ENCODE peak calls at places on chromosomes 5 and 9, in four cellular contexts. One of them, this sample, is unnamed.

GRCh38 chr5:179129607-179130071 is 69.5 kb downstream of the ZNF354C start:
- DNase-seq in A549: no peak
- DNase-seq in H1: no peak
- DNase-seq in K562: no peak
- DNase-seq in this sample: no peak

GRCh38 chr5:74578356-74579044 is 62.0 kb downstream of the ENC1 start:
- DNase-seq in A549: no peak
- DNase-seq in H1: no peak
- DNase-seq in K562: no peak
- DNase-seq in this sample: no peak

GRCh38 chr5:29697786-29698414 is 1495.6 kb upstream of the CDH6 start:
- DNase-seq in A549: no peak
- DNase-seq in H1: no peak
- DNase-seq in K562: no peak
- DNase-seq in this sample: peak

GRCh38 chr5:43305948-43306563 is 7.2 kb downstream of the HMGCS1 start:
- DNase-seq in A549: peak
- DNase-seq in H1: no peak
- DNase-seq in K562: peak
- DNase-seq in this sample: peak

GRCh38 chr5:9774472-9775079 is 144.4 kb upstream of the TAS2R1 start:
- DNase-seq in A549: no peak
- DNase-seq in H1: no peak
- DNase-seq in K562: no peak
- DNase-seq in this sample: peak

GRCh38 chr9:5486988-5487387 is 23.3 kb upstream of the PDCD1LG2 start:
- DNase-seq in A549: no peak
- DNase-seq in H1: no peak
- DNase-seq in K562: no peak
- DNase-seq in this sample: no peak

GRCh38 chr9:105281926-105282325 is 37.5 kb downstream of the SLC44A1 start:
- DNase-seq in A549: no peak
- DNase-seq in H1: no peak
- DNase-seq in K562: no peak
- DNase-seq in this sample: no peak

GRCh38 chr5:143456952-143457547 is 53.6 kb upstream of the NR3C1 start:
- DNase-seq in A549: peak
- DNase-seq in H1: no peak
- DNase-seq in K562: no peak
- DNase-seq in this sample: no peak

GRCh38 chr5:4228708-4229107 is 633.1 kb downstream of the IRX1 start:
- DNase-seq in A549: no peak
- DNase-seq in H1: no peak
- DNase-seq in K562: no peak
- DNase-seq in this sample: no peak

GRCh38 chr5:158700231-158700996 is 399.3 kb downstream of the EBF1 start:
- DNase-seq in A549: no peak
- DNase-seq in H1: no peak
- DNase-seq in K562: no peak
- DNase-seq in this sample: no peak

GRCh38 chr5:175688352-175689146 is 30.7 kb downstream of the HRH2 start:
- DNase-seq in A549: no peak
- DNase-seq in H1: no peak
- DNase-seq in K562: no peak
- DNase-seq in this sample: no peak

GRCh38 chr9:8760000-8760767 is 960.6 kb upstream of the DMAC1 start:
- DNase-seq in A549: no peak
- DNase-seq in H1: no peak
- DNase-seq in K562: no peak
- DNase-seq in this sample: no peak

GRCh38 chr5:115262066-115262404 is 642 bp downstream of the PGGT1B start:
- DNase-seq in A549: peak
- DNase-seq in H1: no peak
- DNase-seq in K562: peak
- DNase-seq in this sample: peak

GRCh38 chr5:168578006-168578405 is 1.2 kb downstream of the PANK3 start:
- DNase-seq in A549: peak
- DNase-seq in H1: no peak
- DNase-seq in K562: no peak
- DNase-seq in this sample: no peak

GRCh38 chr5:118249386-118249785 is 739.0 kb downstream of the DTWD2 start:
- DNase-seq in A549: no peak
- DNase-seq in H1: no peak
- DNase-seq in K562: no peak
- DNase-seq in this sample: no peak

GRCh38 chr9:94078086-94078485 is 6.2 kb upstream of the PTPDC1 start:
- DNase-seq in A549: no peak
- DNase-seq in H1: no peak
- DNase-seq in K562: no peak
- DNase-seq in this sample: no peak

GRCh38 chr9:94081435-94081834 is 2.8 kb upstream of the PTPDC1 start:
- DNase-seq in A549: no peak
- DNase-seq in H1: no peak
- DNase-seq in K562: no peak
- DNase-seq in this sample: no peak

GRCh38 chr9:94076557-94076956 is 7.7 kb upstream of the PTPDC1 start:
- DNase-seq in A549: no peak
- DNase-seq in H1: no peak
- DNase-seq in K562: no peak
- DNase-seq in this sample: no peak

GRCh38 chr9:94081864-94082468 is 2.3 kb upstream of the PTPDC1 start:
- DNase-seq in A549: no peak
- DNase-seq in H1: no peak
- DNase-seq in K562: no peak
- DNase-seq in this sample: no peak

DNA sequence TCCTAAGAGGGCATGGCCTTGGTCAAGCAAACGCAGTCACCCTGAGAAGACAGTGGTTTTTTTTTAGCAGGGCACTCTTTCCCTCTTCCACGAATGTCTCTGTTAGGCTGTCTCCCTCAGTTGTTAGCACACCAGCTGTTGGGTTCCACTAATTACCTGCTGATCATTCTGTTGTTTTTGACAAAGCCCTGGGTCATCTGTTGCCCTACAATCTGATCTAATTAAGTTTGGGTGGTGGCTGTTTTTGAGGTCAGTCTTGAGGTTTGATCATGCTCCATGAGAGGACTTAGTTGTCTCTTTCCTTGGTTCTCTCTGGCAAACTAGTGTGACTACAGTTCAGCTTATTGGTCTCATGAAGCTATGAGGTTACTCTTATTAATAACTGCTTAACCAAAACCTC is 5.0 kb upstream of the PTPDC1 start:
- DNase-seq in A549: no peak
- DNase-seq in H1: no peak
- DNase-seq in K562: no peak
- DNase-seq in this sample: no peak
- TF ChIP-seq RNF2 in A549: no peak
- TF ChIP-seq RNF2 in H1: no peak
- TF ChIP-seq RNF2 in K562: no peak
- TF ChIP-seq RNF2 in this sample: no peak

DNA sequence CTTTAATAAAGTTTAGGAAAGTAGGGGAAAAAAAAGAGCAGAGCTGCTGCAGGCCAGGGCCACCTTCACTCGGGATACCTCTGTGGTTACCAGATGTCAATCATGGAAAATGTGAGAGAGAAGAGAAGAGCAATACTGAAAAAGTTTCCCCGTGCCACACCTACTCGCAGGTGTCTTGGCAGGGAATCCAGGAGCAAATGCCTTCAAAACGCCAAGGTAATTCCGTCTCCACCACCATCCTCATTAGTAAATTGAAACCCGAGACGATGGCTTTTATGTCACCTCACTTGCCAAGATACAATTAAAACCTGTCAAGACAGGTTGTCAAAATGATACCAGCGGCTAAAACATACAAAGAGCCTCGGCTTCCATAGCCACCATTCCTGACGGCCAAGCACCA is 49.7 kb downstream of the FAM81B start:
- DNase-seq in A549: no peak
- DNase-seq in H1: no peak
- DNase-seq in K562: no peak
- DNase-seq in this sample: no peak
- TF ChIP-seq RFX5 in A549: no peak
- TF ChIP-seq RFX5 in H1: no peak
- TF ChIP-seq RFX5 in K562: no peak
- TF ChIP-seq RFX5 in this sample: no peak

GRCh38 chr5:14142856-14143508 is at the start of gene TRIO:
- DNase-seq in A549: peak
- DNase-seq in H1: peak
- DNase-seq in K562: peak
- DNase-seq in this sample: peak
- TF ChIP-seq RNF2 in A549: no peak
- TF ChIP-seq RNF2 in H1: no peak
- TF ChIP-seq RNF2 in K562: no peak
- TF ChIP-seq RNF2 in this sample: no peak

DNA sequence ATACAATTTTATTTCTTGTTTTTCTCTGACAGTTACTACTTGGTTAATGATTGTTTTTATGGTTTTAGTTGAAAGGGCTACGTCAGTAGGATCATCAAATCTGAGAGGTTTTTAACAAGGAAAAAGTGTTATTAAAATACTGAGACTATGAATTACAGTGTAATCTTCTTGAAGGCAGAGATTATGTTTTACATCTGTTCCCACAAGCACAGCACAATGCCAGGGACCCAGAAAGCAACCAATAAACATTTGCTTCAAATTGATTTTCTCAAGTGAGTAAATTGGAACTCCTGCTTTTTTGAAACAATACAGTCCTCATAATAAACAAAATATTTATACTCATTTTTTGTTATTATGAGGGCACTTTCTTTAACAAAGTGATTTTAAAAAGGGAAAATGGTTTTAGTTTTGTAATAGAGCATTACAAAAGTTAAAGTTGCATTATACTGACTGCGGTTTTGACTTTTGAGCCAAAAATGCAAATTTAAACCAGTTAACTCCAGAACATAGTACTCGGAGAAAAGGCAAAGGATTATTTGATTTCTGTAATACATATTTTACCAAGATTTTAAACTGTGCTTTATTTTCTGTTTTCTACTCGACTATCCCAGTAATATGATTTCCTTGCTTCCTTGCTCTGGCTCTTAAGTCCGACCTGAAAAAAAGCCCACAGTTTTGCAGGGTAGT is 176.9 kb downstream of the GDNF start:
- DNase-seq in A549: no peak
- DNase-seq in H1: no peak
- DNase-seq in K562: no peak
- DNase-seq in this sample: no peak
- TF ChIP-seq RFX5 in A549: no peak
- TF ChIP-seq RFX5 in H1: no peak
- TF ChIP-seq RFX5 in K562: no peak
- TF ChIP-seq RFX5 in this sample: no peak

GRCh38 chr9:35273591-35273990 is 111.8 kb downstream of the UNC13B start:
- DNase-seq in A549: no peak
- DNase-seq in H1: no peak
- DNase-seq in K562: no peak
- DNase-seq in this sample: no peak
- TF ChIP-seq RNF2 in A549: no peak
- TF ChIP-seq RNF2 in H1: no peak
- TF ChIP-seq RNF2 in K562: no peak
- TF ChIP-seq RNF2 in this sample: no peak

DNA sequence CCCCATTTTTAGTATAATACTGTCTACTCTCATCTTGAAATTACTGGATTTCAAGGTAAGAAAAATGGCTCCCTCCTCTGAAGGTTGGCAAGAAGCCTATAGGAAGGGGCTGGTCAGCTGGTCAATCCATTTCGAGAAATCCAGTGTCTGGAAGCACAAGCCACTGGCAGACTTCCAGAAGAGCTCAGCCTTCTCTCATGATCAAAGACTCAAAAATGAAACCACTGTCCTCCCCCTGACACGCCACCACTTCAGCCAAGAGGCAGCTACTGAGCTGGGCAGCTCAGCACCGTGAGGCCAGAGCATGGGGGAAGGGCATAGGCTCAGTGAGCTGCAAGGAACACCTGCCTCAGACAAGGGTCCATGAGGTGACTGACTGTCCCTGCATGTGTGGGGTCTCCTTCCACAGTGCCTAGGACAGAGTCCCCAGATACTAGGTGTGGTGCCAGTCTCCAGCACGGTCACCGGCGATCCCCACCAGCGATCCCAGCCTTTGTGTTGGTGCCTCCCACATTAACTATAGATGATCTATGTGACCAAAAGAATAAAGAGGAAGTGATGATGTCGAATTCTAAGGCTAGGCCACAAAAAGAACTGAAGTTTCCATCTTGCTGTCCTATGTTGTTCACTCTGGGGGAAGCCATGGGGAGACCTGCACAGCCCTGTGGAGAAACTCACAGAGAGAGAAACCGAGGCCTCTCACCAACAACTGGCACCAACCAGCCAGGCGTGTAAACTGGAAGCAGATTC is 100.1 kb upstream of the LRRTM2 start:
- DNase-seq in A549: no peak
- DNase-seq in H1: no peak
- DNase-seq in K562: no peak
- DNase-seq in this sample: no peak
- TF ChIP-seq RFX5 in A549: no peak
- TF ChIP-seq RFX5 in H1: no peak
- TF ChIP-seq RFX5 in K562: no peak
- TF ChIP-seq RFX5 in this sample: no peak

GRCh38 chr5:110817437-110817836 is 78.6 kb downstream of the SLC25A46 start:
- DNase-seq in A549: no peak
- DNase-seq in H1: no peak
- DNase-seq in K562: peak
- DNase-seq in this sample: no peak
- TF ChIP-seq RNF2 in A549: no peak
- TF ChIP-seq RNF2 in H1: no peak
- TF ChIP-seq RNF2 in K562: no peak
- TF ChIP-seq RNF2 in this sample: no peak

GRCh38 chr5:67383451-67383850 is 186.9 kb upstream of the CD180 start:
- DNase-seq in A549: no peak
- DNase-seq in H1: no peak
- DNase-seq in K562: no peak
- DNase-seq in this sample: no peak
- TF ChIP-seq RFX5 in A549: no peak
- TF ChIP-seq RFX5 in H1: no peak
- TF ChIP-seq RFX5 in K562: no peak
- TF ChIP-seq RFX5 in this sample: no peak

GRCh38 chr5:177992466-177992865 is 3.6 kb downstream of the PROP1 start:
- DNase-seq in A549: no peak
- DNase-seq in H1: no peak
- DNase-seq in K562: no peak
- DNase-seq in this sample: no peak

GRCh38 chr5:177995691-177996595 is at the start of gene PROP1:
- DNase-seq in A549: no peak
- DNase-seq in H1: no peak
- DNase-seq in K562: no peak
- DNase-seq in this sample: no peak

GRCh38 chr5:177996660-177997318 is 747 bp upstream of the PROP1 start:
- DNase-seq in A549: no peak
- DNase-seq in H1: no peak
- DNase-seq in K562: no peak
- DNase-seq in this sample: no peak

GRCh38 chr5:177994561-177995190 is 1.4 kb downstream of the PROP1 start:
- DNase-seq in A549: no peak
- DNase-seq in H1: no peak
- DNase-seq in K562: no peak
- DNase-seq in this sample: no peak

GRCh38 chr5:177994063-177994462 is 2.0 kb downstream of the PROP1 start:
- DNase-seq in A549: no peak
- DNase-seq in H1: no peak
- DNase-seq in K562: no peak
- DNase-seq in this sample: no peak
- TF ChIP-seq RNF2 in A549: no peak
- TF ChIP-seq RNF2 in H1: no peak
- TF ChIP-seq RNF2 in K562: no peak
- TF ChIP-seq RNF2 in this sample: no peak